ENCODE peak calls at places on chromosome 22, in four cellular contexts. W, H, M and I are unnamed samples.

GRCh38 chr22:25475554-25476022 is 88.9 kb upstream of the GRK3 start:
- DNase-seq in W (no peak), H (no peak), M (peak; percentile 49), I (no peak)

GRCh38 chr22:38110008-38110862 is at the start of gene BAIAP2L2:
- DNase-seq in W (no peak), H (peak; percentile 79), M (no peak), I (no peak)

GRCh38 chr22:36160499-36160942 is at the start of gene APOL3:
- DNase-seq in W (no peak), H (no peak), M (no peak), I (no peak)

GRCh38 chr22:44705022-44705297 is 3.0 kb downstream of the PRR5 start:
- DNase-seq in W (no peak), H (no peak), M (no peak), I (no peak)

GRCh38 chr22:46259374-46259773 is 3.8 kb downstream of the PKDREJ start:
- DNase-seq in W (no peak), H (no peak), M (no peak), I (no peak)

GRCh38 chr22:44489026-44489425 is 9.0 kb downstream of the RTL6 start:
- DNase-seq in W (no peak), H (no peak), M (no peak), I (no peak)

GRCh38 chr22:45608763-45609180 is 62.9 kb upstream of the ATXN10 start:
- DNase-seq in W (no peak), H (no peak), M (no peak), I (peak; percentile 48)

GRCh38 chr22:45828836-45829235 is 148.1 kb downstream of the WNT7B start:
- DNase-seq in W (no peak), H (no peak), M (no peak), I (no peak)

GRCh38 chr22:42160830-42161696 is 30.5 kb upstream of the CYP2D6 start:
- DNase-seq in W (no peak), H (no peak), M (no peak), I (peak; percentile 34)

DNA sequence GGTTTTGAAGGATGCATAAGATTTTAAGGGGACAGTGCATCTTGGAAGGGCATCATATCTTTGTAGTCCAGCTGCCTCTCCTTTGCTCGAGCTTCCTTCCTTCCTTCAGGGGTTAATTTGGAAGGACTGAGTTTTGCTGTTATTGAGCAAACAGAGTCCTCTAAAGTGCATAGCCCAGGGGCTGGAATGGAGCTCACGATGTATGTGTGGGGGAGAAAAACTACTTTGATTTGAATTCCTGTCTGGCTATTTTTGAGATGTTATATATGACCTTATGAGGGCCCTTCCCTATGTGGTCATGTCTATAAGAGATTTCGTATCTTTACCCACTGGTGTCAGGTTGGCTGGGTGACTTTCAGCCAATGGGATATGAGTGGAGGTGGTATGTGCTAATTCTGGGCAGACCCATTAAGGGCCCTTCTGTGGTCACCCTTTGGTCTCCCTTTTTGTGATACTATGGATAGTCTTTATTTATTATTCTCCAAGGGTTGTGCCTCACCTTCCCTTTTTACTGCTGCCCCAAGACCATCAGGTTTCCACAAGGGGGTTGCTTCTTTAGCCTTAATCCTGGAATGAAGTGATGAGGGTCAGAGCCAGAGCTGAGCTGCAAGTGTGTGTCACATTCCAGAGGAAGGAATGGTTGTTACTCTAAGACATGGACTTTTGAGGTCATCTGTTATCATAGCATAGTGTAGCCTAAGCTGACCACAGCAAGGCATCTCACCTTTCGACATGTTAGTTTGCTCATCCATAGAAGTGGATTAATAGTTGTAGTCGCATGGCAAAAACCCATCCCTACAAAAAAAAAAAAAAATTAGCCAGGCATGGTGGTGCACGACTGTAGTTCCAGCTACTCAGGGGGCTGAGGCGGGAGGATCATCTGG is 54.6 kb downstream of the LRRC74B start:
- DNase-seq in W (no peak), H (no peak), M (no peak), I (no peak)
- H3K79me2 ChIP-seq in W (no peaks in the 10 kb centered on the region), H (no peaks in the 10 kb centered on the region), M (no peaks in the 10 kb centered on the region), I (no peaks in the 10 kb centered on the region)

GRCh38 chr22:40261783-40262182 is 84.1 kb downstream of the TNRC6B start:
- DNase-seq in W (no peak), H (no peak), M (no peak), I (no peak)
- TF ChIP-seq ELF1 in W (no peak), H (no peak), M (no peak), I (no peak)

GRCh38 chr22:23256138-23256932 is 76.0 kb downstream of the BCR start:
- DNase-seq in W (peak; percentile 57), H (no peak), M (no peak), I (no peak)

GRCh38 chr22:23257889-23258825 is 77.8 kb downstream of the BCR start:
- DNase-seq in W (peak; percentile 60), H (no peak), M (no peak), I (no peak)

GRCh38 chr22:23253475-23254055 is 73.3 kb downstream of the BCR start:
- DNase-seq in W (peak; percentile 60), H (no peak), M (no peak), I (no peak)

GRCh38 chr22:23256986-23257888 is 76.9 kb downstream of the BCR start:
- DNase-seq in W (peak; percentile 69), H (no peak), M (no peak), I (no peak)

GRCh38 chr22:23255506-23255905 is 75.2 kb downstream of the BCR start:
- DNase-seq in W (peak; percentile 66), H (no peak), M (no peak), I (no peak)
- H3K79me2 ChIP-seq in W (peaks cover 21% of the 10 kb centered on the region), H (peaks cover 22% of the 10 kb centered on the region), M (peaks cover 6% of the 10 kb centered on the region), I (peaks cover 33% of the 10 kb centered on the region)

GRCh38 chr22:29341849-29342127 is 26.3 kb upstream of the RASL10A start:
- DNase-seq in W (no peak), H (no peak), M (no peak), I (no peak)

GRCh38 chr22:29342577-29343312 is 27.2 kb upstream of the RASL10A start:
- DNase-seq in W (peak; percentile 42), H (peak; percentile 60), M (peak; percentile 69), I (no peak)

GRCh38 chr22:29343313-29343805 is 27.9 kb upstream of the RASL10A start:
- DNase-seq in W (no peak), H (no peak), M (peak; percentile 92), I (no peak)

GRCh38 chr22:29341056-29341848 is 25.8 kb upstream of the RASL10A start:
- DNase-seq in W (no peak), H (no peak), M (no peak), I (no peak)

GRCh38 chr22:29342177-29342576 is 26.7 kb upstream of the RASL10A start:
- DNase-seq in W (no peak), H (peak; percentile 44), M (no peak), I (no peak)
- TF ChIP-seq ELF1 in W (no peak), H (no peak), M (no peak), I (no peak)

GRCh38 chr22:22702874-22703570 is 58.6 kb downstream of the GGTLC2 start:
- DNase-seq in W (no peak), H (no peak), M (no peak), I (no peak)
- H3K79me2 ChIP-seq in W (no peaks in the 10 kb centered on the region), H (no peaks in the 10 kb centered on the region), M (no peaks in the 10 kb centered on the region), I (no peaks in the 10 kb centered on the region)

GRCh38 chr22:50299724-50300619 is 7.5 kb downstream of the PLXNB2 start:
- DNase-seq in W (peak; percentile 24), H (no peak), M (no peak), I (no peak)

GRCh38 chr22:50301581-50301991 is 5.9 kb downstream of the PLXNB2 start:
- DNase-seq in W (no peak), H (no peak), M (peak; percentile 91), I (no peak)

GRCh38 chr22:50302041-50302541 is 5.4 kb downstream of the PLXNB2 start:
- DNase-seq in W (no peak), H (no peak), M (no peak), I (no peak)

GRCh38 chr22:50298937-50299656 is 8.3 kb downstream of the PLXNB2 start:
- DNase-seq in W (peak; percentile 31), H (no peak), M (no peak), I (no peak)

GRCh38 chr22:50300620-50301257 is 6.7 kb downstream of the PLXNB2 start:
- DNase-seq in W (no peak), H (no peak), M (no peak), I (no peak)
- TF ChIP-seq ELF1 in W (no peak), H (no peak), M (no peak), I (no peak)

GRCh38 chr22:17943533-17944204 is 80.7 kb downstream of the MICAL3 start:
- DNase-seq in W (no peak), H (no peak), M (no peak), I (no peak)

GRCh38 chr22:17945156-17945850 is 79.1 kb downstream of the MICAL3 start:
- DNase-seq in W (no peak), H (no peak), M (peak; percentile 53), I (no peak)

GRCh38 chr22:17945851-17946690 is 78.3 kb downstream of the MICAL3 start:
- DNase-seq in W (no peak), H (no peak), M (no peak), I (no peak)

GRCh38 chr22:17942721-17943120 is 81.6 kb downstream of the MICAL3 start:
- DNase-seq in W (no peak), H (no peak), M (peak; percentile 43), I (no peak)

GRCh38 chr22:17944205-17944725 is 80.1 kb downstream of the MICAL3 start:
- DNase-seq in W (no peak), H (no peak), M (peak; percentile 55), I (no peak)
- H3K79me2 ChIP-seq in W (peaks cover 21% of the 10 kb centered on the region), H (peaks cover 62% of the 10 kb centered on the region), M (peaks cover 96% of the 10 kb centered on the region), I (peaks cover 100% of the 10 kb centered on the region)

GRCh38 chr22:30485362-30485988 is 13.7 kb upstream of the SEC14L3 start:
- DNase-seq in W (peak; percentile 91), H (peak; percentile 34), M (peak; percentile 92), I (peak; percentile 28)
- TF ChIP-seq ELF1 in W (no peak), H (no peak), M (no peak), I (no peak)

GRCh38 chr22:47329727-47330653 is 567.5 kb downstream of the TBC1D22A start:
- DNase-seq in W (no peak), H (no peak), M (no peak), I (no peak)
- H3K79me2 ChIP-seq in W (no peaks in the 10 kb centered on the region), H (no peaks in the 10 kb centered on the region), M (no peaks in the 10 kb centered on the region), I (no peaks in the 10 kb centered on the region)

GRCh38 chr22:26953380-26953807 is 296.0 kb downstream of the MIAT start:
- DNase-seq in W (no peak), H (no peak), M (peak; percentile 55), I (no peak)

GRCh38 chr22:26952004-26952403 is 294.6 kb downstream of the MIAT start:
- DNase-seq in W (no peak), H (no peak), M (peak; percentile 9), I (no peak)

GRCh38 chr22:26945565-26945964 is 288.2 kb downstream of the MIAT start:
- DNase-seq in W (no peak), H (no peak), M (no peak), I (no peak)

GRCh38 chr22:26952654-26953379 is 295.4 kb downstream of the MIAT start:
- DNase-seq in W (no peak), H (no peak), M (peak; percentile 72), I (no peak)

GRCh38 chr22:26949193-26949592 is 291.8 kb downstream of the MIAT start:
- DNase-seq in W (peak; percentile 8), H (no peak), M (no peak), I (no peak)
- TF ChIP-seq ELF1 in W (no peak), H (no peak), M (no peak), I (no peak)